ENCODE peak calls at places on chromosomes 2 and 18, in eight cellular contexts. Q is hepatocyte, B is HCT116, D is mammary epithelial cell, C is neuronal stem cell, G is IMR-90, S is neural progenitor cell, Y is Karpas-422. F is an unnamed sample. For H3K9me3, the result is how much of the 10 kb centered on the place peaks cover.

GRCh38 chr18:64053246-64053645 is 83.4 kb downstream of the SERPINB8 start:
- DNase-seq in S (no peak), C (no peak), Q (no peak), B (no peak), G (no peak), D (no peak), Y (no peak), F (no peak)

GRCh38 chr18:58781627-58782194 is 83.0 kb upstream of the ZNF532 start:
- DNase-seq in B (peak), G (peak), Y (peak), C (peak), Q (peak), D (peak), S (peak), F (peak)

GRCh38 chr2:234679151-234679765 is 182.4 kb upstream of the ARL4C start:
- DNase-seq in B (no peak), D (no peak), Y (no peak), C (no peak), Q (no peak), G (no peak), S (no peak), F (no peak)

GRCh38 chr2:217105733-217106649 is 246.1 kb upstream of the TNP1 start:
- DNase-seq in Y (no peak), D (peak), G (peak), C (no peak), B (peak), Q (peak), S (no peak), F (no peak)

GRCh38 chr2:208101716-208102631 is 22.4 kb downstream of the CRYGD start:
- DNase-seq in Q (peak), G (peak), B (peak), Y (no peak), D (peak), S (peak), C (no peak), F (no peak)

GRCh38 chr2:241157841-241158545 is 7.7 kb downstream of the PPP1R7 start:
- DNase-seq in B (no peak), Y (no peak), G (peak), S (no peak), D (no peak), Q (no peak), C (no peak), F (no peak)

GRCh38 chr18:11860594-11861450 is 9.6 kb downstream of the CHMP1B start:
- DNase-seq in B (no peak), D (no peak), Q (no peak), G (no peak), C (no peak), S (no peak), Y (peak), F (no peak)

GRCh38 chr2:98505311-98505808 is 60.7 kb downstream of the INPP4A start:
- DNase-seq in S (no peak), Q (no peak), G (no peak), B (no peak), Y (no peak), C (no peak), D (no peak), F (no peak)

GRCh38 chr2:98569197-98569793 is 39.0 kb downstream of the COA5 start:
- DNase-seq in Y (peak), D (peak), Q (peak), S (peak), G (no peak), C (peak), B (peak), F (peak)

GRCh38 chr2:131126436-131126835 is 21.3 kb downstream of the PLEKHB2 start:
- DNase-seq in S (no peak), C (no peak), Q (no peak), G (no peak), D (no peak), Y (no peak), B (no peak), F (no peak)

GRCh38 chr2:3179208-3179607 is 198.4 kb downstream of the EIPR1 start:
- DNase-seq in C (no peak), Y (peak), S (peak), D (no peak), Q (no peak), G (no peak), B (no peak), F (peak)

GRCh38 chr18:11147371-11147860 is 2.0 kb downstream of the PIEZO2 start:
- DNase-seq in S (no peak), D (no peak), Y (no peak), B (no peak), C (no peak), Q (peak), G (no peak), F (no peak)

GRCh38 chr2:10238991-10239485 is 63.7 kb upstream of the HPCAL1 start:
- DNase-seq in B (no peak), S (no peak), G (no peak), C (no peak), D (no peak), Q (no peak), Y (no peak), F (no peak)

GRCh38 chr2:75922191-75922590 is 211.5 kb upstream of the GCFC2 start:
- DNase-seq in S (no peak), B (no peak), D (no peak), Y (no peak), G (no peak), C (no peak), Q (no peak), F (no peak)

GRCh38 chr18:33369711-33370449 is 70.6 kb downstream of the CCDC178 start:
- DNase-seq in Q (no peak), D (peak), G (no peak), S (no peak), Y (no peak), C (no peak), B (no peak), F (no peak)
- H3K4me2 ChIP-seq in Q (no peak), D (peak), G (no peak), S (no peak), Y (no peak), C (no peak), B (no peak), F (no peak)

GRCh38 chr2:221241072-221241471 is 331.0 kb downstream of the EPHA4 start:
- DNase-seq in G (no peak), Y (no peak), B (no peak), C (no peak), Q (no peak), S (no peak), D (no peak), F (no peak)
- H3K9me3 ChIP-seq in G (under half), Y (under half), B (under half), C (under half), Q (under half), S (under half), D (under half), F (under half)

GRCh38 chr18:61602836-61603235 is 269.6 kb downstream of the CDH20 start:
- DNase-seq in C (no peak), Y (no peak), G (peak), B (no peak), D (no peak), Q (no peak), S (no peak), F (no peak)

GRCh38 chr18:61608306-61608705 is 275.1 kb downstream of the CDH20 start:
- DNase-seq in Y (no peak), C (no peak), G (peak), S (no peak), Q (no peak), D (no peak), B (no peak), F (no peak)

GRCh38 chr18:61606068-61606660 is 272.9 kb downstream of the CDH20 start:
- DNase-seq in Y (no peak), D (peak), C (peak), Q (peak), B (no peak), G (peak), S (peak), F (no peak)

GRCh38 chr18:61606759-61607158 is 273.5 kb downstream of the CDH20 start:
- DNase-seq in C (peak), Q (peak), B (peak), D (peak), Y (no peak), S (peak), G (peak), F (no peak)

DNA sequence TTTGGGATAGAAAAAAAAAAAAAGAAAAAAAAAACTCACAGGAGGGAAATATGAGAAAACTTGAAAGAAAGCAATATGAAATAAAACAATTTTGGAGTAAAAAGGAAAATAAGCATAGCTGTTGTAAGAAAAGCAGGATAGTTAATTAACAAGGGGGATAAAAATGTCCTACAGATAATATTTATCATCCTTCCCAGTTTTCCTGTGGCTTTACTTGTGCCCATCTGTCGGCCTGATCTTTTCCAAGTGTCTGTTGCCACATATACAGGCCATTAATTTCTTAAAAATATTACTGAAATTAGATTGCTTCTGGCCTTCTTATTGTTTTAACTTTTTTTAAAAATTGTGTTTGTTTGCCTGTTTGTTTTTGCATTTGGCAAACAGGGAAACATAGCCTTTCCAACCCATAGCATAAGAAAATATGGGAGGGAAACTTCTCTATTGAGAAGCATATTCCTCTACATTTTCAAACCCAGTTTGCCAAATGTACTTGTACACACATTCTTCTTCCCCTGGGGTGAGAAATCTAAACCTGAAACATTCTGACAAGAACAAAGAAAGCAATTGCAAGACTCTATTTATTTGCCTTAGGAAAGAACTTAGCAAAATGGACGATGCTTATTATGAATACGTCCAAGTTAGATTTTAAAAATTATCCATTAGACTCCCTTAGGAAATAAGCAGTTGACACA is 272.3 kb downstream of the CDH20 start:
- DNase-seq in S (no peak), C (no peak), B (no peak), D (no peak), Q (no peak), G (no peak), Y (no peak), F (no peak)
- H2AFZ ChIP-seq in S (no peak), C (peak), B (no peak), D (peak), Q (peak), G (no peak), Y (no peak), F (no peak)

DNA sequence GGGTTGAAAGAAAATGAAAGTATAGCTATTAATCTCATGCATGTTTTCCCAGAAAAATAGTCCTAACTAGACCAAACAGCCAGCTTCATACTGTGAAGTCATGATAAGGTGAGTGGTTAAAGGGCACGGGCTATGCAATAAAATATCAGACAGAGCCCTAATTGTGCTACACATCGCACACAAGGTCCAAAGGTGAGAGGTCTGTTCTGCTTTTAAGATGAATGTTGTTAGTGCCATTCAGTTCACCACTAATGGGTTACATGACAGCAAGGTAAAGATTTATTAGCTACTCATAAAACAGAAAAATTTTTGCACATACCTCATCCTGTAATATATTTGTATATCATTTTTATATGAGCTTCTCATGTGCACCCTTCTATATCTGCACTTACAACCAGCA is 105.0 kb upstream of the STK17B start:
- DNase-seq in G (no peak), D (no peak), Y (peak), C (no peak), Q (peak), S (no peak), B (no peak), F (peak)
- H3K4me2 ChIP-seq in G (no peak), D (no peak), Y (peak), C (no peak), Q (peak), S (no peak), B (no peak), F (peak)

DNA sequence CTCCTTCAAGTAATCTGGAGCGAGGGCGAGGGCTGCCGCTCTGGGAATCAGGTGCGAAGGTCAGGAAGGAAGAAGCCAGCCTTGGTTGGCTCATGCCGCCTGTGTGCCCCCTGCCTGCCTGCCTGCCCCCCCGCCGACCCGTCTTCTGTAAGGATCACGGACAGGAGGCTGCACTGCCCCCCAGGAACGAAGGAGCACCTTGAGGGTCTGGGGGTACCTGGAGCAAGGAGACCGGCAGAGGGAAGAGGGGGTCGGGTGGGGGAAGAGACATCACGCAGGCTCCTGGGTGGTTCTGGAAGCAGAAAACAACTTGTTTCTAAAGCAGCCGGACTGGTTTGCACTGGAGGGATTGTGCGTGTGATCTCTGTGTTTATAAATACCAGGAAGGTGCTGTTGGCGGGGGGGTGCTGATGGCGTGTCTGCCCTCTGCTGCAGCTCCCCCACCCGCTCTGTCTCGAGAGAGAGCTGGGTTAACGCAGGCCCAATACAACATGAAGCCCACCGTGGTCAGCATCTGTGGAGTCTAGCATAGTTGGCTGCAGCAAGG is 1.7 kb downstream of the FOSL2 start:
- DNase-seq in S (no peak), Y (no peak), B (no peak), G (peak), Q (peak), D (peak), C (no peak), F (no peak)
- H3K9me3 ChIP-seq in S (under half), Y (under half), B (under half), G (under half), Q (under half), D (under half), C (under half), F (under half)

DNA sequence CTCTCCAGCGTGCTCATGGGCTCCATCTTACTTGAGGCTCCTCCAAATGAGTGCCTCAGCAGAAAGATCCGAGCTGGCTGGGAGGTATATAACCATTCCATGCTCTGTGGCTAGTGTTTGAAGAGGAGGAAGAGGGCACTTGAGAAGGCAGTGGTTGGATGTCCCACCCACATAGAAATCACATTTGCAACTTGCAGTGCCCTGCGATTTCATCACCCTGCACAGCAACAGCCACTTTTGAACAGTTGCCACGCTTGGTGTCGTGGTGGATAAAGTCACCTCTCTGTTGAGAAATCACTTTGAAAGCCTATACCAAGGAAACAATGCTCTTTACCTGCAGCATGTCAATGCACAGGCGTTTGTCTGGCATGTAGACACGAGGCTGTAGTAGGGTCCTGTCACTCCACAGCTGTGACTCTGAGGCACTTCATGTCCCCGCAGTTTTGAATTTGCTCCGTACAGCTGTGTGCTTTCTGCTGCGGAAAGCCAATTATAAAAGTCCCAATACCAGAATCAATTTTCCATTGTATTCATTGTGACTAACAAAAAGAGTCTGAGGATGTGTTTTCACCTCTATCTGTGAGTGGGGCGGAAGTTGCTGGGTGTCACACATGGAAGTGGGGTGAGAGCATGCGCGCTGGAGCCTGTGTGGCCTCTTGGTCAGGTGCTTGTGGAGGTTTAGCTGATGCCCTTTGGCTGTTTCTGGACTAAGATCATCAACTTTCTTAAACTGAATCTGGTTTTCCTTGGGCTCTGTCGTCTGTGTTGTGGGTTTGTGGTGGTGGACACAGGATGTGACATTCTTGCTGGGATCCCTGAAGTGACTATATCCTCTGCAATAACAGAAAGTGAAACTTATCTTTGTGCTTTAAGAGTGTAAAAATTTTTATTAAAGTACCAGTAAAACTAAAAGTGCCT is 2.8 kb downstream of the CNDP2 start:
- DNase-seq in Y (peak), G (no peak), S (no peak), B (no peak), D (no peak), C (no peak), Q (no peak), F (peak)
- H2AFZ ChIP-seq in Y (no peak), G (no peak), S (no peak), B (no peak), D (no peak), C (no peak), Q (no peak), F (peak)

GRCh38 chr2:112643488-112643887 is 2.3 kb upstream of the SLC20A1 start:
- DNase-seq in B (no peak), C (no peak), D (no peak), Q (no peak), G (no peak), Y (no peak), S (no peak), F (no peak)

GRCh38 chr2:112642961-112643360 is 2.8 kb upstream of the SLC20A1 start:
- DNase-seq in S (no peak), Y (no peak), Q (no peak), C (no peak), D (no peak), B (no peak), G (no peak), F (no peak)

GRCh38 chr2:112640467-112640799 is 5.3 kb upstream of the SLC20A1 start:
- DNase-seq in Y (no peak), G (no peak), Q (no peak), C (no peak), S (no peak), B (no peak), D (no peak), F (no peak)

GRCh38 chr2:112642561-112642960 is 3.2 kb upstream of the SLC20A1 start:
- DNase-seq in D (no peak), C (no peak), S (no peak), B (no peak), Q (no peak), Y (no peak), G (no peak), F (no peak)

GRCh38 chr2:112640800-112641675 is 4.7 kb upstream of the SLC20A1 start:
- DNase-seq in Q (no peak), D (peak), C (no peak), G (peak), B (no peak), S (no peak), Y (no peak), F (no peak)
- H3K4me2 ChIP-seq in Q (no peak), D (peak), C (no peak), G (peak), B (peak), S (no peak), Y (no peak), F (no peak)

DNA sequence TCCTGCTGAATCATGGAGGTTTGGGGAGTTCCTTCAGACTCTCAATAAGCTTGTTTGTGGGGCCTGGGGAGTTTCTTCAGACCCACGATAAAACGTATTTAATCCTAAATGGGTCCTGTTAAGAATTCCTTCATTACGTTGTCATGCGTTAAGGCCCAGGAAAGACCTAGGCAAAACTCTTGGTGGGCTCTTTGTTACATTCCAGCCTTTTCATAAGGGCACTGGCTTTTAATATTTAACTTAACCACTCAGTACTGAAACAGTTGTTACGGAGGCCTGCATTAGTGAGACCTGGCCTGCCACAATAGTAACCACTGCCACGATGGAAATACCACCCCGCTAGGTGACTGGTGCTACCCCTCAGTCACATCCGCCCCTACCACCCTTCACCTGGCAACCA is 17.5 kb upstream of the BIN1 start:
- DNase-seq in D (no peak), Q (no peak), S (no peak), C (no peak), G (no peak), Y (no peak), B (no peak), F (no peak)
- H3K9me3 ChIP-seq in D (under half), Q (under half), S (under half), C (under half), G (under half), Y (under half), B (under half), F (under half)

GRCh38 chr2:95138702-95139101 is 17.1 kb upstream of the MRPS5 start:
- DNase-seq in Q (no peak), C (no peak), Y (no peak), D (no peak), S (no peak), B (no peak), G (no peak), F (no peak)
- H2AFZ ChIP-seq in Q (no peak), C (no peak), Y (no peak), D (no peak), S (no peak), B (no peak), G (no peak), F (no peak)

F was measured in OCI-LY7.